ENCODE peak calls at places on chromosomes 11 and 22, in four cellular contexts. One of them, this sample, is unnamed.

GRCh38 chr22:39115976-39116621 is 19.1 kb downstream of the APOBEC3H start:
- DNase-seq in HepG2: no peak
- DNase-seq in K562: no peak
- DNase-seq in GM12878: no peak
- DNase-seq in this sample: no peak

GRCh38 chr11:20459865-20460264 is 72.3 kb downstream of the PRMT3 start:
- DNase-seq in GM12878: no peak
- DNase-seq in HepG2: no peak
- DNase-seq in K562: no peak
- DNase-seq in this sample: no peak

GRCh38 chr11:107719557-107720304 is 7.9 kb upstream of the SLN start:
- DNase-seq in HepG2: no peak
- DNase-seq in K562: no peak
- DNase-seq in GM12878: no peak
- DNase-seq in this sample: no peak

GRCh38 chr11:114684636-114685035 is 6.3 kb downstream of the NXPE2 start:
- DNase-seq in GM12878: no peak
- DNase-seq in HepG2: no peak
- DNase-seq in K562: no peak
- DNase-seq in this sample: no peak

GRCh38 chr11:117918366-117919255 is 10.6 kb downstream of the TMPRSS13 start:
- DNase-seq in K562: no peak
- DNase-seq in GM12878: no peak
- DNase-seq in HepG2: no peak
- DNase-seq in this sample: no peak

GRCh38 chr11:1757861-1758610 is 5.7 kb downstream of the CTSD start:
- DNase-seq in GM12878: no peak
- DNase-seq in HepG2: no peak
- DNase-seq in K562: no peak
- DNase-seq in this sample: no peak

GRCh38 chr11:18495268-18495667 is 31.5 kb downstream of the TSG101 start:
- DNase-seq in HepG2: no peak
- DNase-seq in K562: no peak
- DNase-seq in GM12878: no peak
- DNase-seq in this sample: no peak

GRCh38 chr22:26245001-26245400 is 75.7 kb downstream of the SEZ6L start:
- DNase-seq in K562: no peak
- DNase-seq in GM12878: no peak
- DNase-seq in HepG2: no peak
- DNase-seq in this sample: no peak

GRCh38 chr22:19776433-19777031 is 16.0 kb downstream of the TBX1 start:
- DNase-seq in HepG2: no peak
- DNase-seq in K562: peak
- DNase-seq in GM12878: no peak
- DNase-seq in this sample: peak

GRCh38 chr11:23990346-23990745 is 506.5 kb upstream of the LUZP2 start:
- DNase-seq in GM12878: no peak
- DNase-seq in K562: no peak
- DNase-seq in HepG2: no peak
- DNase-seq in this sample: no peak

GRCh38 chr11:131914299-131914902 is 544.0 kb downstream of the NTM start:
- DNase-seq in K562: no peak
- DNase-seq in HepG2: no peak
- DNase-seq in GM12878: no peak
- DNase-seq in this sample: no peak

GRCh38 chr22:18023509-18024275 is 669 bp downstream of the MICAL3 start:
- DNase-seq in GM12878: no peak
- DNase-seq in HepG2: no peak
- DNase-seq in K562: peak
- DNase-seq in this sample: peak

GRCh38 chr11:130737866-130738431 is 178.3 kb downstream of the SNX19 start:
- DNase-seq in HepG2: no peak
- DNase-seq in K562: no peak
- DNase-seq in GM12878: no peak
- DNase-seq in this sample: no peak

GRCh38 chr22:20439556-20439927 is 1.9 kb upstream of the SCARF2 start:
- DNase-seq in K562: no peak
- DNase-seq in HepG2: no peak
- DNase-seq in GM12878: no peak
- DNase-seq in this sample: no peak

DNA sequence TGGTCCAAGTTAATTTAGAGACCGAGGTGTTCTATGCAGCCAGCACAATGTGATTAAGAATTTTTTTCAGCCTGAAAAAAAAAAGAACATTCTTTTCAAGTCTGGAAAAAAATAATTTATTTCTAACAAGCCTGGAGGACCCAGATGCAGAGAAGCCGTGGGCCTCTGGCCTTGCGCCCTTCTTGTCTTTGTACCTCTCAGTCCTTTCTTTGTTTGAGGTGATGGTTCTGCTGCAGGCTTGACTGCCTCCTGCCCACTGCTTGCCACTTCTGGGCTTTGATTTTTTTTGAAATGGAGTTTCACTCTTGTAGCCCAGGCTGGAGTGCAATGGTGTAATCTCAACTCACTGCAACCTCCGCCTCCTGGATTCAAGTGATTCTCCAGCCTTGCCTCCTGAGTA is 7.2 kb upstream of the PTPRJ start:
- DNase-seq in GM12878: no peak
- DNase-seq in HepG2: no peak
- DNase-seq in K562: no peak
- DNase-seq in this sample: no peak
- TF ChIP-seq ETV6 in GM12878: no peak
- TF ChIP-seq ETV6 in HepG2: no peak
- TF ChIP-seq ETV6 in K562: no peak
- TF ChIP-seq ETV6 in this sample: no peak

GRCh38 chr11:34223021-34223813 is 117.8 kb downstream of the NAT10 start:
- DNase-seq in K562: no peak
- DNase-seq in HepG2: no peak
- DNase-seq in GM12878: no peak
- DNase-seq in this sample: no peak
- TF ChIP-seq CREM in K562: no peak
- TF ChIP-seq CREM in HepG2: no peak
- TF ChIP-seq CREM in GM12878: no peak
- TF ChIP-seq CREM in this sample: no peak

GRCh38 chr22:49735411-49736311 is 92.0 kb downstream of the BRD1 start:
- DNase-seq in K562: peak
- DNase-seq in HepG2: no peak
- DNase-seq in GM12878: no peak
- DNase-seq in this sample: peak
- TF ChIP-seq ETV6 in K562: no peak
- TF ChIP-seq ETV6 in HepG2: no peak
- TF ChIP-seq ETV6 in GM12878: no peak
- TF ChIP-seq ETV6 in this sample: no peak

GRCh38 chr11:95727630-95728029 is 62.0 kb downstream of the FAM76B start:
- DNase-seq in K562: no peak
- DNase-seq in GM12878: no peak
- DNase-seq in HepG2: no peak
- DNase-seq in this sample: no peak
- TF ChIP-seq CREM in K562: no peak
- TF ChIP-seq CREM in GM12878: no peak
- TF ChIP-seq CREM in HepG2: no peak
- TF ChIP-seq CREM in this sample: no peak

GRCh38 chr11:68107689-68108088 is 13.5 kb downstream of the CHKA start:
- DNase-seq in GM12878: no peak
- DNase-seq in HepG2: peak
- DNase-seq in K562: no peak
- DNase-seq in this sample: no peak

DNA sequence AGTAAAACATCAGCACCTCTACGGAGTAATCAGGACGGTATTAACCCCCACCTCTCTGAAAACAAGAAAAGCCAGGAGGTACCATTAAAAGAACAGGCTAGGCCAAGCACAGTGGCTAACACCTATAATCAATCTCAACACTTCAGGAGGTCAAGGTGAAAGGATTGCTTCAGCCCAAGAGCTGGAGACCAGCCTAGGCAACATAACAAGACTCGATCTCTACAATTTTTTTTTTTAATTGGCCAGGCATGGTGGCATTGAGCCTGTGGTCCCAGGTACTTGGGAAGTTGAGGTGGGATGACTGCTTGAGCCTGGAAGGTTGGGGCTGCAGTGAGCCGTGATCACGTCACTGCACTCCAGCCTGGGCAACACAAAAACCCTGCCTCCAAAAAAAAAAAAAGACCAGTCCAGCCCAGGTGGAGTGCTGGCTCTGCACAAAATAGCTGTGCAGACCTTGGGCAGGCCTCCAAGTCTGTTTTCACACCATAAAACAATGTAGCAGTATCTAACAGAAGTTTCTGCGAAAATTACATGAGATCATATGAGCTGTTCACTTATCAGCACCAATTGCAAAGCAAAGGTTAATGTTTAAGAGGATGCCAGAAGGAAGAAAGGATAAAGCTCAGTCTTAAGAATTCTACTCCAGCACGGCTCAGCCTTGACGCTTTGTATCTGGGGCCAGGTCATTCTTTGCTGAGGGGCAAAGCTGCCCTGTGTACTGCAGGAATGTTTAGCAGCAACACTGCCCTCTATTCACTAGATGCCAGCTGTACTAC is 14.8 kb downstream of the CHKA start:
- DNase-seq in HepG2: peak
- DNase-seq in GM12878: no peak
- DNase-seq in K562: no peak
- DNase-seq in this sample: no peak
- TF ChIP-seq ETV6 in HepG2: no peak
- TF ChIP-seq ETV6 in GM12878: no peak
- TF ChIP-seq ETV6 in K562: no peak
- TF ChIP-seq ETV6 in this sample: no peak

GRCh38 chr22:23062616-23063538 is 7.4 kb upstream of the GNAZ start:
- DNase-seq in HepG2: no peak
- DNase-seq in GM12878: no peak
- DNase-seq in K562: peak
- DNase-seq in this sample: peak

GRCh38 chr22:23063539-23064380 is 6.6 kb upstream of the GNAZ start:
- DNase-seq in K562: peak
- DNase-seq in HepG2: no peak
- DNase-seq in GM12878: no peak
- DNase-seq in this sample: peak

GRCh38 chr22:23064381-23065068 is 5.8 kb upstream of the GNAZ start:
- DNase-seq in K562: no peak
- DNase-seq in HepG2: no peak
- DNase-seq in GM12878: no peak
- DNase-seq in this sample: peak

GRCh38 chr22:23060612-23061400 is 9.5 kb upstream of the GNAZ start:
- DNase-seq in HepG2: no peak
- DNase-seq in K562: peak
- DNase-seq in GM12878: no peak
- DNase-seq in this sample: peak

DNA sequence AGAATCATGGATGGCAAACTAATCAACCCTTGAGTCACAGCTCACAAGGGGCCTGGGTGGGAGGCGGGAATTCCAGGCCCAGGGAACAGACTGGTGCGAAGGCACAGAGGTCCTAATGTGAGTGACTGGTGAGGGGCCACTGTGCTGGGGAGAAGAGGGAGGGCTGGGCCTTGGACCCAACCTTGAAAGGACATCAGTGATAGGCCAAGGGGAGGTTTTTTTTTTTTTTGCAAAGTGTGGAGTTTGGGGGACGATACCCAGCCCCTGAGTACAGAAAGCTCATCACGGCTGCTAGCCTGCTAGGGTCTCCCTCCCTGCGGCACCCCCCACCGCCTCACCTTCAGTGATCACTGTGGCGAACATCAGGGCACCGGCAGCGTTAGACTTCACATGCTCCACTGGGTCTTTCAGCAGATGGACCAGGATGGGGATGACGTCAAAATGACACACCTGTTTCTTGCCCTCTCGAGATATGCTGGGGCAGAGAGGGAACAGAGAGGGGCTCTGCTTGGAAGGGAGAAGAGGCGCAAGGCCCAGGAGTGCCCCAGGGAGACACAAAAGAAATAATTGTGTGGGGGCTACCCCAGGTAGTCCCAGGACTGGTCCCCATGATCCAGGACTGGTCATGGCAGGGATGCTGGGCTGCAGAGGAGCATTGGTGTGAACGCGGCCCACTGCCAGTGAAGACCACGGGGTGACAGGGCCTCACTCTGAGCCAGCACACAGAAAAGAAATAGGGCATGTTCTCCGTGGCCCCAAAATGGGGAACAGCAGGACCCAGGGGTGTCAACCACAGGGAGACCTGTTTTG is 8.6 kb upstream of the GNAZ start:
- DNase-seq in K562: peak
- DNase-seq in GM12878: no peak
- DNase-seq in HepG2: no peak
- DNase-seq in this sample: peak
- TF ChIP-seq CREM in K562: peak
- TF ChIP-seq CREM in GM12878: no peak
- TF ChIP-seq CREM in HepG2: no peak
- TF ChIP-seq CREM in this sample: no peak

GRCh38 chr11:79236541-79236971 is 204.3 kb downstream of the TENM4 start:
- DNase-seq in K562: no peak
- DNase-seq in HepG2: no peak
- DNase-seq in GM12878: no peak
- DNase-seq in this sample: no peak
- TF ChIP-seq ETV6 in K562: no peak
- TF ChIP-seq ETV6 in HepG2: no peak
- TF ChIP-seq ETV6 in GM12878: no peak
- TF ChIP-seq ETV6 in this sample: no peak

DNA sequence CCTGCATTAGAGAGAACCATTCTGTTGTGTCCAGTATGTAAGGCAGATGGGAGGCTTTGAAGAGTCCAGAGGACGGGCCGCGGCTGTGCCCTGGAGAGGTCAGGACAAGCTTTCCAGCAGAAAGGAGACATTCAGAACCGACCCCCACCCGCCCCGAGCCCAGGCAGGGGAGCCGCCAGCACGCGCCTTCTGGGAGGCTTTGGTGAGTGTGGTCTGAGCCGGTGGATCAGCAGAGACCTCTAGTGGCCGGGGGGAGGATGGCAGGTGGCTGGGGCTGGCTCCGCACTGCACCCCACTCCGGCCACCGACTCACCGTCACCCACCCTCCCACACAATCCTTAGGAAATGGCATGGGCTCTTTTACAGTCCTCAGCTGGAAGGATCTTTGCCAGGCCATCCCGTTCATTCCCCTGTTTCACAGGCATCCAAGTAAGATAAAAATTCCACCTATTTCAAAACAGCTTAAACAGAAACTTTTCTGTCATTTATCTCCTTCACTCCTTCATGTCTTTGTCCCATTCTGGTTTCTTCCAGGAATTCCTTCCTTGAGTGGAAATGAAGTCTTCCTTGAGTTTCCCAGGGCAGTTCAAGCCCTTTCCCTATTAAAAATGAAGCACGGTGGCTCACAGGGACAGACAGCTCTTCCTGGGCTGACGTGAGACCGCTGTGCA is 91.1 kb downstream of the FEZ1 start:
- DNase-seq in K562: peak
- DNase-seq in HepG2: peak
- DNase-seq in GM12878: no peak
- DNase-seq in this sample: peak
- TF ChIP-seq CREM in K562: no peak
- TF ChIP-seq CREM in HepG2: no peak
- TF ChIP-seq CREM in GM12878: no peak
- TF ChIP-seq CREM in this sample: peak

GRCh38 chr11:64268687-64269379 is 15.6 kb downstream of the BAD start:
- DNase-seq in HepG2: peak
- DNase-seq in K562: peak
- DNase-seq in GM12878: no peak
- DNase-seq in this sample: peak
- TF ChIP-seq ETV6 in HepG2: no peak
- TF ChIP-seq ETV6 in K562: no peak
- TF ChIP-seq ETV6 in GM12878: no peak
- TF ChIP-seq ETV6 in this sample: no peak